ENCODE peak calls at places on chromosomes 5 and 9, in seven cellular contexts. S is iPS-NIHi11; L is AG04450; X is activated T-cell treated with anti-CD3 and anti-CD28 coated beads, Interleukin-2, amount 50 U/mL, for 24 hours; A is WERI-Rb-1; W is EL; P is ELF-1. E is an unnamed sample.

GRCh38 chr5:10762178-10762775 is 1.2 kb upstream of the DAP start:
- DNase-seq in A (no peak), X (no peak), S (no peak), L (no peak), W (no peak), P (peak; percentile 41), E (peak; percentile 4)

GRCh38 chr5:137735531-137736284 is at the start of gene KLHL3:
- DNase-seq in A (peak; percentile 80), X (peak; percentile 63), L (no peak), S (peak; percentile 81), P (peak; percentile 93), W (peak; percentile 45), E (peak; percentile 96)

GRCh38 chr5:52132053-52132452 is 655.7 kb upstream of the ITGA1 start:
- DNase-seq in L (no peak), S (no peak), W (no peak), X (no peak), P (no peak), A (no peak), E (no peak)

GRCh38 chr9:110276827-110277226 is 20.5 kb upstream of the TXN start:
- DNase-seq in A (no peak), S (no peak), P (no peak), L (no peak), X (no peak), W (no peak), E (no peak)

GRCh38 chr5:172773481-172774469 is 2.8 kb upstream of the DUSP1 start:
- DNase-seq in W (peak; percentile 50), X (peak; percentile 46), L (no peak), S (no peak), P (no peak), A (peak; percentile 64), E (no peak)

GRCh38 chr9:126297656-126298318 is 28.8 kb upstream of the MVB12B start:
- DNase-seq in S (no peak), L (no peak), P (no peak), A (no peak), X (no peak), W (no peak), E (no peak)

GRCh38 chr5:145347026-145347616 is 488.0 kb downstream of the PRELID2 start:
- DNase-seq in L (peak; percentile 13), X (no peak), P (peak; percentile 7), S (peak; percentile 46), W (peak; percentile 80), A (peak; percentile 27), E (peak; percentile 40)

GRCh38 chr5:91151947-91152346 is 231.2 kb downstream of the ARRDC3 start:
- DNase-seq in P (no peak), A (no peak), X (no peak), S (peak; percentile 59), W (peak; percentile 89), L (peak; percentile 76), E (peak; percentile 49)

GRCh38 chr5:72206160-72206559 is 98.9 kb downstream of the MAP1B start:
- DNase-seq in S (no peak), P (no peak), X (no peak), A (no peak), L (no peak), W (no peak), E (no peak)

GRCh38 chr9:101566904-101567724 is 27.7 kb downstream of the PPP3R2 start:
- DNase-seq in L (no peak), P (peak; percentile 7), W (peak; percentile 63), X (no peak), A (peak; percentile 33), S (peak; percentile 22), E (peak; percentile 59)

GRCh38 chr9:16624356-16624755 is 246.1 kb downstream of the BNC2 start:
- DNase-seq in L (no peak), X (no peak), W (no peak), P (no peak), S (no peak), A (no peak), E (no peak)

GRCh38 chr9:114685951-114686350 is 4.0 kb upstream of the TEX48 start:
- DNase-seq in X (no peak), P (no peak), A (no peak), L (no peak), W (no peak), S (no peak), E (no peak)

GRCh38 chr5:85453026-85453349 is 1068.3 kb upstream of the EDIL3 start:
- DNase-seq in L (no peak), S (no peak), P (no peak), A (no peak), X (no peak), W (no peak), E (no peak)

GRCh38 chr5:55904152-55904551 is 53.0 kb downstream of the IL31RA start:
- DNase-seq in W (no peak), P (no peak), X (no peak), S (no peak), A (no peak), L (no peak), E (no peak)

GRCh38 chr5:58201922-58202648 is 257.8 kb downstream of the PLK2 start:
- DNase-seq in X (no peak), S (no peak), A (no peak), P (no peak), W (no peak), L (no peak), E (no peak)

GRCh38 chr5:103005276-103005675 is 114.7 kb downstream of the GIN1 start:
- DNase-seq in P (no peak), W (no peak), A (no peak), X (no peak), S (no peak), L (no peak), E (peak; percentile 65)

GRCh38 chr5:32326216-32326772 is 13.6 kb upstream of the MTMR12 start:
- DNase-seq in S (no peak), X (no peak), L (no peak), W (peak; percentile 72), A (no peak), P (no peak), E (no peak)

GRCh38 chr5:146130440-146131045 is 25.2 kb upstream of the PLAC8L1 start:
- DNase-seq in W (peak; percentile 24), L (peak; percentile 6), A (no peak), X (no peak), P (no peak), S (no peak), E (peak; percentile 21)

GRCh38 chr9:109574061-109574882 is 76.2 kb upstream of the PTPN3 start:
- DNase-seq in P (no peak), L (peak; percentile 18), W (peak; percentile 65), X (no peak), S (peak; percentile 46), A (peak; percentile 36), E (peak; percentile 61)

GRCh38 chr5:36724429-36725332 is 118.3 kb downstream of the SLC1A3 start:
- DNase-seq in P (peak; percentile 53), L (no peak), S (peak; percentile 68), X (peak; percentile 44), A (no peak), W (peak; percentile 26), E (peak; percentile 56)

GRCh38 chr9:80467632-80468031 is 895.9 kb downstream of the TLE4 start:
- DNase-seq in L (no peak), A (no peak), X (no peak), W (peak; percentile 46), S (no peak), P (no peak), E (no peak)

GRCh38 chr5:66897355-66897754 is 299.2 kb downstream of the CD180 start:
- DNase-seq in W (no peak), A (no peak), X (no peak), S (no peak), P (no peak), L (no peak), E (no peak)

GRCh38 chr9:128920381-128921058 is at the start of gene PHYHD1:
- DNase-seq in X (no peak), W (peak; percentile 84), A (peak; percentile 85), L (no peak), P (no peak), S (no peak), E (no peak)

GRCh38 chr5:119032653-119033052 is 38.2 kb upstream of the DMXL1 start:
- DNase-seq in W (no peak), S (no peak), P (no peak), L (no peak), A (no peak), X (no peak), E (no peak)

GRCh38 chr5:157069949-157070348 is 11.0 kb upstream of the HAVCR1 start:
- DNase-seq in P (no peak), W (no peak), S (no peak), L (no peak), X (no peak), A (no peak), E (no peak)

GRCh38 chr5:35823347-35823875 is 33.3 kb upstream of the IL7R start:
- DNase-seq in W (no peak), P (no peak), X (no peak), A (no peak), L (no peak), S (no peak), E (no peak)

GRCh38 chr9:101977614-101978210 is 239.3 kb upstream of the GRIN3A start:
- DNase-seq in X (no peak), W (peak; percentile 2), P (no peak), A (no peak), L (no peak), S (no peak), E (peak; percentile 13)

GRCh38 chr9:35691757-35692301 is 2.1 kb upstream of the TPM2 start:
- DNase-seq in S (no peak), P (peak; percentile 30), W (no peak), X (no peak), L (no peak), A (no peak), E (peak; percentile 55)